ENCODE peak calls at places on chromosomes 13 and 19, in ten cellular contexts. O is Peyer's patch, K is breast epithelium, H is esophagus muscularis mucosa, S is vagina, R is K562, N is GM12878, V is uterus, L is transverse colon, I is tibial nerve. C is an unnamed sample.

GRCh38 chr13:110499621-110500281 is 61.8 kb downstream of the RAB20 start:
- DNase-seq in O (no peak), K (no peak), H (no peak), S (no peak), R (no peak), N (no peak), V (no peak), L (no peak), I (no peak), C (no peak)

GRCh38 chr13:50152655-50153309 is 137.5 kb downstream of the KCNRG start:
- DNase-seq in O (no peak), K (no peak), H (no peak), S (no peak), R (no peak), N (no peak), V (no peak), L (no peak), I (no peak), C (no peak)

GRCh38 chr19:29516821-29517395 is 8.9 kb upstream of the VSTM2B start:
- DNase-seq in O (peak; percentile 38), K (no peak), H (no peak), S (no peak), R (no peak), N (no peak), V (no peak), L (no peak), I (no peak), C (no peak)

GRCh38 chr13:24623141-24623665 is 57.0 kb upstream of the ATP12A start:
- DNase-seq in O (no peak), K (no peak), H (no peak), S (peak; percentile 64), R (no peak), N (no peak), V (no peak), L (no peak), I (no peak), C (no peak)

GRCh38 chr19:11125994-11126685 is 29.4 kb downstream of the SPC24 start:
- DNase-seq in O (peak; percentile 81), K (peak; percentile 88), H (peak; percentile 96), S (no peak), R (peak; percentile 81), N (no peak), V (peak; percentile 91), L (peak; percentile 86), I (peak; percentile 89), C (no peak)

GRCh38 chr13:44103721-44104490 is 224.2 kb downstream of the LACC1 start:
- DNase-seq in O (no peak), K (no peak), H (peak; percentile 12), S (no peak), R (no peak), N (no peak), V (no peak), L (peak; percentile 29), I (no peak), C (no peak)

GRCh38 chr19:18322318-18322758 is 538 bp downstream of the LSM4 start:
- DNase-seq in O (peak; percentile 81), K (no peak), H (no peak), S (no peak), R (peak; percentile 87), N (no peak), V (no peak), L (peak; percentile 84), I (no peak), C (no peak)

GRCh38 chr13:93794197-93794885 is 567.7 kb downstream of the GPC6 start:
- DNase-seq in O (no peak), K (no peak), H (no peak), S (no peak), R (no peak), N (no peak), V (no peak), L (no peak), I (no peak), C (no peak)

GRCh38 chr13:29922281-29922821 is 71.9 kb upstream of the UBL3 start:
- DNase-seq in O (no peak), K (no peak), H (no peak), S (no peak), R (no peak), N (no peak), V (no peak), L (no peak), I (no peak), C (no peak)

GRCh38 chr19:10013834-10014618 is 743 bp downstream of the RDH8 start:
- DNase-seq in O (no peak), K (no peak), H (peak; percentile 79), S (no peak), R (no peak), N (no peak), V (no peak), L (peak; percentile 32), I (no peak), C (no peak)

GRCh38 chr19:49142866-49143335 is 12.3 kb downstream of the HRC start:
- DNase-seq in O (peak; percentile 88), K (peak; percentile 92), H (no peak), S (no peak), R (peak; percentile 94), N (no peak), V (peak; percentile 84), L (peak; percentile 91), I (peak; percentile 70), C (no peak)

GRCh38 chr19:58037927-58038687 is 4.3 kb downstream of the ZSCAN1 start:
- DNase-seq in O (no peak), K (no peak), H (no peak), S (no peak), R (no peak), N (no peak), V (no peak), L (no peak), I (no peak), C (no peak)

GRCh38 chr19:58038688-58039204 is 4.9 kb downstream of the ZSCAN1 start:
- DNase-seq in O (no peak), K (no peak), H (no peak), S (no peak), R (no peak), N (no peak), V (no peak), L (no peak), I (no peak), C (no peak)

GRCh38 chr19:58033741-58034475 is at the start of gene ZSCAN1:
- DNase-seq in O (peak; percentile 67), K (peak; percentile 96), H (peak; percentile 94), S (no peak), R (no peak), N (no peak), V (peak; percentile 67), L (peak; percentile 66), I (peak; percentile 38), C (no peak)

GRCh38 chr19:58035863-58036262 is 2.0 kb downstream of the ZSCAN1 start:
- DNase-seq in O (no peak), K (no peak), H (no peak), S (no peak), R (no peak), N (no peak), V (no peak), L (no peak), I (no peak), C (no peak)

GRCh38 chr19:58034476-58034790 is 608 bp downstream of the ZSCAN1 start:
- DNase-seq in O (no peak), K (no peak), H (no peak), S (no peak), R (no peak), N (no peak), V (no peak), L (no peak), I (no peak), C (no peak)
- H3K4me3 ChIP-seq in O (peak overlapping the region; percentile 48), K (peak overlapping the region; percentile 79), H (peak overlapping the region; percentile 71), S (peak overlapping the region; percentile 46), R (no peak overlapping the region), N (no peak overlapping the region), V (peak overlapping the region; percentile 17), L (no peak overlapping the region), I (peak overlapping the region; percentile 51), C (peak overlapping the region; percentile 60)

GRCh38 chr19:38021356-38021755 is 114.3 kb downstream of the SIPA1L3 start:
- DNase-seq in O (no peak), K (no peak), H (no peak), S (no peak), R (no peak), N (no peak), V (no peak), L (no peak), I (no peak), C (no peak)
- TF ChIP-seq POLR2A in O (no peak), K (no peak), H (no peak), S (no peak), R (no peak), N (no peak), V (no peak), L (no peak), I (no peak), C (no peak)

GRCh38 chr19:33552928-33553279 is 31.3 kb upstream of the PEPD start:
- DNase-seq in O (no peak), K (peak; percentile 19), H (no peak), S (no peak), R (no peak), N (no peak), V (no peak), L (no peak), I (no peak), C (no peak)

GRCh38 chr19:33553530-33554310 is 32.1 kb upstream of the PEPD start:
- DNase-seq in O (no peak), K (peak; percentile 20), H (no peak), S (no peak), R (no peak), N (no peak), V (no peak), L (no peak), I (no peak), C (no peak)

GRCh38 chr19:33554391-33554790 is 32.8 kb upstream of the PEPD start:
- DNase-seq in O (no peak), K (peak; percentile 17), H (no peak), S (no peak), R (no peak), N (no peak), V (no peak), L (no peak), I (no peak), C (no peak)

GRCh38 chr19:33556261-33556660 is 34.7 kb upstream of the PEPD start:
- DNase-seq in O (no peak), K (peak; percentile 45), H (no peak), S (no peak), R (no peak), N (no peak), V (no peak), L (no peak), I (no peak), C (no peak)

GRCh38 chr19:33554821-33555220 is 33.2 kb upstream of the PEPD start:
- DNase-seq in O (no peak), K (peak; percentile 44), H (no peak), S (no peak), R (no peak), N (no peak), V (no peak), L (no peak), I (no peak), C (no peak)
- H3K27ac ChIP-seq in O (no peak overlapping the region), K (no peak overlapping the region), H (no peak overlapping the region), S (no peak overlapping the region), R (no peak overlapping the region), N (no peak overlapping the region), V (no peak overlapping the region), L (no peak overlapping the region), I (no peak overlapping the region), C (no peak overlapping the region)

GRCh38 chr13:46296465-46296822 is 84.7 kb downstream of the LRRC63 start:
- DNase-seq in O (no peak), K (no peak), H (no peak), S (no peak), R (no peak), N (no peak), V (no peak), L (no peak), I (no peak), C (no peak)
- H3K4me3 ChIP-seq in O (no peak overlapping the region), K (no peak overlapping the region), H (no peak overlapping the region), S (no peak overlapping the region), R (no peak overlapping the region), N (no peak overlapping the region), V (no peak overlapping the region), L (no peak overlapping the region), I (no peak overlapping the region), C (no peak overlapping the region)

GRCh38 chr19:42242512-42243409 is at the start of gene GSK3A:
- DNase-seq in O (peak; percentile 99), K (peak; percentile 98), H (peak; percentile 99), S (peak; percentile 99), R (peak; percentile 99), N (peak; percentile 98), V (peak; percentile 99), L (peak; percentile 98), I (peak; percentile 99), C (peak; percentile 99)
- TF ChIP-seq POLR2A in O (peak; percentile 93), K (peak; percentile 74), H (peak; percentile 67), S (no peak), R (peak; percentile 96), N (peak; percentile 84), V (peak; percentile 88), L (peak; percentile 97), I (peak; percentile 64), C (peak; percentile 83)